ENCODE peak calls at places on chromosomes 3 and 15, in ten cellular contexts. A, J, X, T, B, S, C, F, H and M are unnamed samples.

GRCh38 chr3:106172780-106173179 is 304.0 kb upstream of the CBLB start:
- DNase-seq in A (no peak), J (peak), X (no peak), T (no peak), B (no peak), S (no peak), C (no peak), F (no peak), H (no peak), M (peak)

GRCh38 chr15:60115579-60116415 is 111.7 kb downstream of the FOXB1 start:
- DNase-seq in A (no peak), J (no peak), X (no peak), T (no peak), B (no peak), S (no peak), C (no peak), F (peak), H (no peak), M (no peak)

GRCh38 chr15:66388576-66388975 is 1.9 kb downstream of the MAP2K1 start:
- DNase-seq in A (no peak), J (no peak), X (no peak), T (no peak), B (no peak), S (no peak), C (no peak), F (no peak), H (no peak), M (no peak)

GRCh38 chr3:157201648-157202278 is 41.8 kb upstream of the CCNL1 start:
- DNase-seq in A (no peak), J (peak), X (peak), T (no peak), B (no peak), S (no peak), C (no peak), F (peak), H (no peak), M (peak)

GRCh38 chr3:177813322-177813721 is 616.0 kb upstream of the TBL1XR1 start:
- DNase-seq in A (peak), J (no peak), X (no peak), T (no peak), B (no peak), S (no peak), C (no peak), F (peak), H (no peak), M (no peak)

GRCh38 chr3:124033360-124034015 is 41.6 kb upstream of the ROPN1 start:
- DNase-seq in A (peak), J (no peak), X (no peak), T (peak), B (no peak), S (no peak), C (no peak), F (no peak), H (peak), M (no peak)

GRCh38 chr3:72960812-72961518 is 35.6 kb upstream of the PPP4R2 start:
- DNase-seq in A (no peak), J (no peak), X (peak), T (peak), B (no peak), S (peak), C (no peak), F (peak), H (no peak), M (no peak)

GRCh38 chr3:114380233-114380645 is 86.4 kb downstream of the TIGIT start:
- DNase-seq in A (no peak), J (no peak), X (peak), T (peak), B (no peak), S (no peak), C (no peak), F (peak), H (no peak), M (no peak)

GRCh38 chr3:141326626-141327025 is 41.7 kb upstream of the ZBTB38 start:
- DNase-seq in A (no peak), J (no peak), X (no peak), T (no peak), B (no peak), S (no peak), C (no peak), F (peak), H (no peak), M (no peak)

GRCh38 chr3:53577486-53577885 is 83.1 kb downstream of the CACNA1D start:
- DNase-seq in A (no peak), J (no peak), X (no peak), T (no peak), B (no peak), S (no peak), C (no peak), F (peak), H (no peak), M (no peak)

GRCh38 chr3:135503429-135504083 is 462.0 kb upstream of the PPP2R3A start:
- DNase-seq in A (peak), J (peak), X (peak), T (no peak), B (peak), S (peak), C (no peak), F (peak), H (no peak), M (peak)

GRCh38 chr3:71542548-71543370 is 40.8 kb downstream of the FOXP1 start:
- DNase-seq in A (peak), J (no peak), X (peak), T (peak), B (no peak), S (no peak), C (peak), F (peak), H (peak), M (no peak)

GRCh38 chr15:58015565-58015964 is 49.9 kb downstream of the ALDH1A2 start:
- DNase-seq in A (no peak), J (no peak), X (no peak), T (no peak), B (no peak), S (no peak), C (no peak), F (no peak), H (no peak), M (no peak)

GRCh38 chr15:37098468-37099320 is 1.7 kb downstream of the MEIS2 start:
- DNase-seq in A (peak), J (peak), X (no peak), T (peak), B (no peak), S (no peak), C (no peak), F (no peak), H (peak), M (peak)

GRCh38 chr15:94282269-94283250 is 51.2 kb downstream of the MCTP2 start:
- DNase-seq in A (no peak), J (no peak), X (no peak), T (no peak), B (no peak), S (no peak), C (no peak), F (no peak), H (no peak), M (no peak)

GRCh38 chr3:113092746-113093145 is 102.0 kb downstream of the GTPBP8 start:
- DNase-seq in A (no peak), J (no peak), X (no peak), T (no peak), B (no peak), S (no peak), C (no peak), F (no peak), H (no peak), M (no peak)

GRCh38 chr15:89244512-89244869 is 712 bp downstream of the FANCI start:
- DNase-seq in A (no peak), J (peak), X (peak), T (no peak), B (no peak), S (no peak), C (no peak), F (no peak), H (no peak), M (no peak)

GRCh38 chr15:90210593-90210992 is 9.5 kb downstream of the SEMA4B start:
- DNase-seq in A (no peak), J (no peak), X (no peak), T (no peak), B (no peak), S (no peak), C (no peak), F (no peak), H (no peak), M (no peak)

GRCh38 chr15:69592954-69593353 is 140.3 kb downstream of the RPLP1 start:
- DNase-seq in A (no peak), J (no peak), X (no peak), T (no peak), B (no peak), S (no peak), C (no peak), F (no peak), H (no peak), M (no peak)

GRCh38 chr3:68070186-68070585 is 415.8 kb upstream of the SUCLG2 start:
- DNase-seq in A (no peak), J (no peak), X (no peak), T (no peak), B (no peak), S (no peak), C (no peak), F (no peak), H (no peak), M (no peak)

GRCh38 chr3:43995078-43995928 is 246.4 kb upstream of the TOPAZ1 start:
- DNase-seq in A (no peak), J (peak), X (no peak), T (no peak), B (peak), S (no peak), C (no peak), F (peak), H (no peak), M (peak)

GRCh38 chr15:80988148-80988796 is 1.3 kb downstream of the MESD start:
- DNase-seq in A (no peak), J (no peak), X (no peak), T (no peak), B (no peak), S (no peak), C (no peak), F (no peak), H (no peak), M (no peak)

GRCh38 chr15:61364871-61365270 is 135.8 kb upstream of the RORA start:
- DNase-seq in A (no peak), J (no peak), X (no peak), T (no peak), B (no peak), S (no peak), C (no peak), F (no peak), H (no peak), M (no peak)

GRCh38 chr3:46006646-46007045 is 11.0 kb upstream of the FYCO1 start:
- DNase-seq in A (no peak), J (no peak), X (peak), T (no peak), B (no peak), S (no peak), C (no peak), F (peak), H (no peak), M (no peak)

GRCh38 chr3:100782906-100783305 is 73.6 kb downstream of the TFG start:
- DNase-seq in A (no peak), J (no peak), X (peak), T (no peak), B (no peak), S (no peak), C (no peak), F (peak), H (no peak), M (no peak)

GRCh38 chr3:56861511-56861910 is 59.8 kb upstream of the ARHGEF3 start:
- DNase-seq in A (no peak), J (no peak), X (no peak), T (no peak), B (no peak), S (no peak), C (no peak), F (no peak), H (no peak), M (no peak)

GRCh38 chr3:73437828-73438227 is 186.9 kb downstream of the PDZRN3 start:
- DNase-seq in A (no peak), J (no peak), X (no peak), T (no peak), B (no peak), S (no peak), C (no peak), F (no peak), H (no peak), M (no peak)

GRCh38 chr3:99896482-99896881 is 78.8 kb downstream of the CMSS1 start:
- DNase-seq in A (no peak), J (no peak), X (peak), T (no peak), B (no peak), S (no peak), C (no peak), F (no peak), H (no peak), M (no peak)

GRCh38 chr15:50353999-50354837 is 780 bp downstream of the GABPB1 start:
- DNase-seq in A (peak), J (peak), X (peak), T (peak), B (no peak), S (no peak), C (peak), F (peak), H (peak), M (peak)

GRCh38 chr3:139301183-139301582 is 42.6 kb upstream of the MRPS22 start:
- DNase-seq in A (no peak), J (no peak), X (peak), T (no peak), B (no peak), S (no peak), C (no peak), F (peak), H (no peak), M (no peak)

GRCh38 chr3:58462829-58463180 is 29.1 kb upstream of the KCTD6 start:
- DNase-seq in A (no peak), J (no peak), X (no peak), T (no peak), B (no peak), S (no peak), C (no peak), F (no peak), H (no peak), M (no peak)

GRCh38 chr3:129224984-129225393 is 24.4 kb upstream of the COPG1 start:
- DNase-seq in A (peak), J (no peak), X (peak), T (peak), B (no peak), S (no peak), C (peak), F (peak), H (no peak), M (peak)

GRCh38 chr15:63514533-63514943 is 10.1 kb downstream of the USP3 start:
- DNase-seq in A (no peak), J (no peak), X (peak), T (no peak), B (no peak), S (no peak), C (no peak), F (peak), H (no peak), M (no peak)

GRCh38 chr3:146803746-146804145 is 198.6 kb upstream of the PLSCR5 start:
- DNase-seq in A (no peak), J (no peak), X (peak), T (no peak), B (no peak), S (no peak), C (no peak), F (peak), H (no peak), M (no peak)

GRCh38 chr3:53693441-53693840 is 152.8 kb downstream of the CHDH start:
- DNase-seq in A (no peak), J (no peak), X (no peak), T (no peak), B (no peak), S (no peak), C (no peak), F (no peak), H (no peak), M (no peak)

GRCh38 chr3:66110840-66111239 is 72.1 kb upstream of the MAGI1 start:
- DNase-seq in A (no peak), J (no peak), X (no peak), T (peak), B (no peak), S (no peak), C (no peak), F (peak), H (no peak), M (no peak)

GRCh38 chr15:71651750-71652186 is 158.6 kb upstream of the NR2E3 start:
- DNase-seq in A (no peak), J (peak), X (peak), T (no peak), B (no peak), S (no peak), C (no peak), F (peak), H (no peak), M (peak)
- TF ChIP-seq CTCF in A (no peak), J (peak), X (peak), T (no peak), B (no peak), S (no peak), C (no peak), F (peak), H (peak), M (peak)

DNA sequence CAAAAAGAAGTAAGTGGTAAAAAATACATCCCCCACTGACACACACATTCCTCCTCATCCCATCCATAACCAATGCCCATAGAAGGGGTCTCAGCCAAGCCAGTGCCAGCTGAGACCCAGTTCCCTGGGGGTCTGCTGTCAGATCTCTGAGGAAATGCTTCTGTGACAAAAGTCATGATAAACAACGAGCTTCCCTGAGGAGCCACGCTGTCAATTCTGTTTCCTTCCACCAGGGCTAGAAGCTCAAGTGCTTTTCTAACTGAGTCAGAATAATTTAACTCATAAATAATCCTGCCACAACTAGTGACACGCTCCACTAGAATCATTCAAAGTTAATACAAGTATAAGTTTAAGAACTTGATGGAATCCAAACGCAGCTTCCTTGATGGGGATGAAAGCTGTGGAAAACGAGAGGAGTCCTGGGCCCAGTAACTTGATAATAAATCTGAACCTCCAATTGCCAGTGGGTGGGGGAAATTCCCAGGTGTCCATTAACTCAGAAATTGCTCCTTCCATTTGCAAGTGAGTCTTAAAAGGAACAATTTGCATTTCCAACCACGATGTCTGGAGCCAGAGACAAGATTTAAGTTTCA is 348.7 kb upstream of the LMCD1 start:
- DNase-seq in A (no peak), J (no peak), X (no peak), T (no peak), B (no peak), S (no peak), C (no peak), F (no peak), H (no peak), M (no peak)
- TF ChIP-seq CTCF in A (no peak), J (no peak), X (no peak), T (no peak), B (no peak), S (no peak), C (no peak), F (no peak), H (no peak), M (no peak)

DNA sequence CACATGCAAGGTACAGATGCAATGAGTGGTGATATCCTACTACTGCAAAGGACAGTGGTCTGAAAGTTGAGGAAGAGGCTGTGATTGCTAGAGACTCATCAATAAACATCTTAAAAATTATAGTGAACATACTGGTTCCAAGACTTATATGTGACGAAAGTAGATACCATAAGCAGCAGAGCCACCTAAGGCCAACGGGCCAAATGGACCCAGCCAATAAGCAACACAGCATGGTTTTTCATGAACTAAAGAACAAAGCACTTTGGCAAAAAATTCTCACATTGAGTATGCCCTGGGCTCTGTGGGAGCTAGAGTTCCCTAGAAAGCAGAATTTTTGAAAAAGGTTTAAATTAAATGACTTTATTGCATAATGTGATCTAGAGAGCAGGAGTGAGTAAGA is 272.1 kb downstream of the SI start:
- DNase-seq in A (no peak), J (no peak), X (no peak), T (no peak), B (no peak), S (no peak), C (no peak), F (no peak), H (no peak), M (no peak)
- TF ChIP-seq CTCF in A (no peak), J (no peak), X (no peak), T (no peak), B (no peak), S (no peak), C (no peak), F (no peak), H (peak), M (no peak)

DNA sequence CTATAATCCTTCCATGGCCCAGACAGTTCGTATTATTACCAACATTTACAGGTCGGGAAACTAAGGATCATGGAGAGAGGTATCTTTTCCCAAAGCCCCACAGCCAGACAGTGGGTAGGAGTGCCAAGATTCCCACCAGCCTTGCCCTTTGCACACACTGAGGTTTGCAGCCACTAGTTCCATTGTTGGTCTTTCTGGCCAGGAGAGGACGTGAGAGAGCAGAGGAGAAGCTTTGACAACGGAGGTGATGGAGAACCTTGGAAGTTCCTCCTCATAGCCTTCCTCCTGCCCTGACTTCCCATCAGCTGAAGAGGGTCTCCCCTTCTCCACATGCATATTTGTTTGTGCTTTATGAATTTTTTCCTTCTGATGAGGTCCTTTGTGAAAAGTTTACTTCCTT is 50.5 kb upstream of the PLCL2 start:
- DNase-seq in A (no peak), J (no peak), X (no peak), T (no peak), B (no peak), S (no peak), C (no peak), F (no peak), H (no peak), M (no peak)
- TF ChIP-seq CTCF in A (no peak), J (no peak), X (peak), T (no peak), B (no peak), S (no peak), C (no peak), F (no peak), H (no peak), M (no peak)

DNA sequence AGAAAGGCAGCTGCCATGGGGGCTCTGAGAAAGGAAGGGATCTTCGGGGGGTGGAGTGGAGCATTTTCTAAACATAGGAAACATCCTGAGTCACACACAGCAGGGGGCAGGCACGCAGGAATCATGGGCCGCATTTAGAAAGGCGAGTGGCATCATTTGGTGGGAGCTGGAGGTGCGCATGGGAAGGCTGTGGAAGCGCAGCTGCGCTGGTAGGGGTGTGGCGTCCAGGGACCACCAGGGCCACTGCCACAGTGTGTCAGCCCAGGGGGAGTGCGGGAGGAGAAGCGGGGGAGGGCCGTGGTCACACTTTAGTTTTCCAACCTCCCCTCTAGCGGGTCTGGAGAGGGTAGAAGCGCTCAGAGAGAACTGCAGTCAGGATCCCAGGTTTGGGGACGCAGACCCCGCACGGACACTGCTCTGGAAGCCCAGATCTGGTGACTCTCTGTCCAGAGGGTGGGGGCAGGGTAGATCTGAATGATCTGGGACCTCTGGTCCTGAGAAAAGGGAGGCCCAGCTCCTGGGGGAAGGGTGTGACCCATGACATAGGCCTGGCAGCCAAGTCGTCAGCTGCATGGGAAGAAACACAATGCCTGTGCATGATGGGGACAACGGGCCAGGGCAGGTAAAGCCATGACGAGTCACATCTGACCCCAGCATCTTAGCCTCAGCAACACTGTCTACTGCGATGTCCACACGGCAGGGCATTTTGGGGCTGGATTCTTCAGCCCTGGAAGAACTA is 88.0 kb upstream of the IQSEC1 start:
- DNase-seq in A (no peak), J (no peak), X (no peak), T (no peak), B (no peak), S (no peak), C (no peak), F (no peak), H (peak), M (no peak)
- TF ChIP-seq CTCF in A (no peak), J (no peak), X (peak), T (no peak), B (no peak), S (no peak), C (no peak), F (no peak), H (no peak), M (no peak)

GRCh38 chr3:38698760-38699159 is 49.3 kb upstream of the SCN5A start:
- DNase-seq in A (no peak), J (no peak), X (no peak), T (no peak), B (no peak), S (no peak), C (no peak), F (no peak), H (no peak), M (no peak)

GRCh38 chr3:38690185-38690584 is 40.7 kb upstream of the SCN5A start:
- DNase-seq in A (no peak), J (no peak), X (peak), T (no peak), B (no peak), S (no peak), C (no peak), F (no peak), H (no peak), M (no peak)

GRCh38 chr3:38698061-38698460 is 48.6 kb upstream of the SCN5A start:
- DNase-seq in A (no peak), J (no peak), X (no peak), T (no peak), B (no peak), S (no peak), C (no peak), F (no peak), H (no peak), M (no peak)

GRCh38 chr3:38696034-38696433 is 46.5 kb upstream of the SCN5A start:
- DNase-seq in A (no peak), J (no peak), X (no peak), T (no peak), B (no peak), S (no peak), C (no peak), F (no peak), H (no peak), M (no peak)
- TF ChIP-seq CTCF in A (no peak), J (no peak), X (no peak), T (no peak), B (no peak), S (no peak), C (no peak), F (no peak), H (no peak), M (no peak)